ENCODE peak calls at places on chromosomes 6 and 20, in five cellular contexts. X is stimulated activated CD8-positive, alpha-beta memory T cell treated with anti-CD3 and anti-CD28 coated beads, Interleukin-2, amount 100 ng/mL, for 1 hour; C is retinal pigment epithelial cell; M is heart right ventricle; U is AG08396. Q is an unnamed sample.
A peak's percentile ranks its signal among the peaks of the same experiment; 100 is the strongest.

GRCh38 chr6:19866199-19866872 is 29.2 kb downstream of the ID4 start:
- DNase-seq in X (no peak), C (no peak), M (no peak), U (no peak), Q (no peak)

GRCh38 chr6:37966801-37967200 is 147.3 kb downstream of the ZFAND3 start:
- DNase-seq in X (no peak), C (no peak), M (no peak), U (no peak), Q (no peak)

GRCh38 chr20:49700411-49701185 is 13.1 kb downstream of the B4GALT5 start:
- DNase-seq in X (no peak), C (no peak), M (no peak), U (no peak), Q (no peak)

GRCh38 chr6:42071881-42072583 is 21.7 kb downstream of the TAF8 start:
- DNase-seq in X (no peak), C (no peak), M (no peak), U (no peak), Q (no peak)

GRCh38 chr6:30238178-30238795 is 25.1 kb upstream of the TRIM26 start:
- DNase-seq in X (no peak), C (no peak), M (no peak), U (no peak), Q (no peak)

GRCh38 chr6:128848169-128848935 is 34.6 kb upstream of the LAMA2 start:
- DNase-seq in X (no peak), C (no peak), M (peak; percentile 26), U (no peak), Q (no peak)

GRCh38 chr6:47321582-47321981 is 11.9 kb upstream of the TNFRSF21 start:
- DNase-seq in X (no peak), C (no peak), M (no peak), U (no peak), Q (no peak)

GRCh38 chr6:25035451-25036435 is 100.0 kb upstream of the RIPOR2 start:
- DNase-seq in X (no peak), C (no peak), M (no peak), U (no peak), Q (no peak)

GRCh38 chr20:5784735-5785134 is 34.5 kb downstream of the SHLD1 start:
- DNase-seq in X (no peak), C (no peak), M (no peak), U (no peak), Q (no peak)

GRCh38 chr6:75349262-75349984 is 64.8 kb upstream of the TMEM30A start:
- DNase-seq in X (no peak), C (no peak), M (peak; percentile 23), U (peak; percentile 11), Q (no peak)

GRCh38 chr6:99347804-99348203 is 1.7 kb downstream of the FAXC start:
- DNase-seq in X (no peak), C (no peak), M (no peak), U (no peak), Q (no peak)

GRCh38 chr20:35773154-35773751 is 1.4 kb downstream of the PHF20 start:
- DNase-seq in X (no peak), C (no peak), M (peak; percentile 29), U (peak; percentile 5), Q (no peak)

GRCh38 chr20:54025166-54025835 is 45.1 kb downstream of the BCAS1 start:
- DNase-seq in X (no peak), C (no peak), M (no peak), U (peak; percentile 15), Q (no peak)

GRCh38 chr20:31560900-31561598 is 44.0 kb upstream of the ID1 start:
- DNase-seq in X (no peak), C (peak; percentile 78), M (no peak), U (peak; percentile 86), Q (no peak)

GRCh38 chr6:49563006-49563886 is 12.8 kb downstream of the C6orf141 start:
- DNase-seq in X (no peak), C (no peak), M (no peak), U (no peak), Q (no peak)

GRCh38 chr6:35093783-35094182 is 47.4 kb downstream of the TCP11 start:
- DNase-seq in X (no peak), C (no peak), M (no peak), U (no peak), Q (no peak)

GRCh38 chr6:72422126-72422680 is 199.7 kb upstream of the KCNQ5 start:
- DNase-seq in X (no peak), C (no peak), M (no peak), U (no peak), Q (no peak)

GRCh38 chr6:27505209-27506027 is 32.5 kb upstream of the ZNF184 start:
- DNase-seq in X (no peak), C (no peak), M (no peak), U (peak; percentile 47), Q (no peak)

GRCh38 chr6:108068618-108069017 is 5.9 kb downstream of the OSTM1 start:
- DNase-seq in X (no peak), C (peak; percentile 76), M (no peak), U (no peak), Q (no peak)

GRCh38 chr6:43806041-43806757 is 36.2 kb downstream of the VEGFA start:
- DNase-seq in X (no peak), C (no peak), M (no peak), U (no peak), Q (no peak)

GRCh38 chr6:150694889-150695288 is 95.2 kb downstream of the PLEKHG1 start:
- DNase-seq in X (no peak), C (no peak), M (no peak), U (no peak), Q (no peak)

GRCh38 chr6:128532827-128533226 is 12.4 kb upstream of the PTPRK start:
- DNase-seq in X (no peak), C (no peak), M (no peak), U (peak; percentile 18), Q (no peak)

GRCh38 chr20:6704132-6704861 is 63.2 kb upstream of the BMP2 start:
- DNase-seq in X (no peak), C (no peak), M (no peak), U (peak; percentile 60), Q (no peak)

GRCh38 chr6:51618563-51618962 is 468.9 kb downstream of the PKHD1 start:
- DNase-seq in X (no peak), C (no peak), M (no peak), U (no peak), Q (no peak)

GRCh38 chr6:25788305-25788922 is 33.9 kb downstream of the SLC17A4 start:
- DNase-seq in X (no peak), C (peak; percentile 6), M (peak; percentile 40), U (peak; percentile 52), Q (no peak)

GRCh38 chr6:38307730-38308129 is 332.0 kb downstream of the BTBD9 start:
- DNase-seq in X (no peak), C (no peak), M (no peak), U (no peak), Q (no peak)

GRCh38 chr20:7984192-7984591 is 35.4 kb downstream of the TMX4 start:
- DNase-seq in X (no peak), C (no peak), M (no peak), U (no peak), Q (no peak)

GRCh38 chr6:14058735-14059134 is 58.8 kb upstream of the CD83 start:
- DNase-seq in X (no peak), C (no peak), M (no peak), U (no peak), Q (no peak)

GRCh38 chr6:24154121-24154520 is 28.1 kb downstream of the NRSN1 start:
- DNase-seq in X (no peak), C (no peak), M (no peak), U (no peak), Q (no peak)

GRCh38 chr6:161901740-161902426 is 628.0 kb upstream of the AGPAT4 start:
- DNase-seq in X (no peak), C (no peak), M (no peak), U (no peak), Q (no peak)

GRCh38 chr20:33423141-33423834 is 20.3 kb downstream of the SNTA1 start:
- DNase-seq in X (no peak), C (peak; percentile 53), M (peak; percentile 87), U (peak; percentile 86), Q (no peak)

GRCh38 chr6:132961610-132962009 is 147.2 kb downstream of the RPS12 start:
- DNase-seq in X (no peak), C (no peak), M (no peak), U (no peak), Q (no peak)